ENCODE peak calls at places on chromosomes 16 and 17, in ten cellular contexts. E, F, V, N, W, X, H, A, P and D are unnamed samples. For H3K27me3, the result is how much of the 10 kb centered on the place peaks cover.

GRCh38 chr16:54054237-54054780 is 232.3 kb downstream of the IRX3 start:
- DNase-seq in A (no peak), F (no peak), E (no peak), H (no peak), V (no peak), P (no peak), X (no peak), N (no peak), W (no peak), D (no peak)

GRCh38 chr16:23640669-23640958 is 496 bp downstream of the PALB2 start:
- DNase-seq in P (no peak), F (no peak), X (no peak), V (no peak), H (no peak), W (no peak), E (peak), A (no peak), N (no peak), D (no peak)

GRCh38 chr17:66177048-66177447 is 14.9 kb downstream of the CEP112 start:
- DNase-seq in E (no peak), N (no peak), W (no peak), H (no peak), X (no peak), A (no peak), V (no peak), P (no peak), F (no peak), D (no peak)

GRCh38 chr17:60392845-60393702 is 1.1 kb upstream of the USP32 start:
- DNase-seq in V (peak), W (no peak), N (peak), E (peak), F (peak), X (no peak), H (peak), A (no peak), P (peak), D (no peak)

GRCh38 chr17:79072544-79072943 is 2.1 kb upstream of the ENGASE start:
- DNase-seq in F (no peak), W (no peak), H (no peak), E (no peak), N (no peak), V (peak), P (no peak), A (no peak), X (no peak), D (no peak)

GRCh38 chr16:79587897-79588296 is 12.6 kb downstream of the MAF start:
- DNase-seq in P (no peak), X (no peak), A (no peak), H (no peak), N (no peak), F (no peak), V (no peak), E (no peak), W (no peak), D (no peak)

GRCh38 chr16:85656351-85657266 is 32.1 kb downstream of the GINS2 start:
- DNase-seq in F (no peak), E (no peak), W (no peak), P (no peak), A (no peak), N (no peak), H (no peak), V (no peak), X (no peak), D (no peak)

GRCh38 chr17:80785477-80786178 is 206.0 kb upstream of the CHMP6 start:
- DNase-seq in F (peak), A (no peak), E (no peak), P (no peak), W (no peak), V (peak), N (peak), X (no peak), H (no peak), D (no peak)

GRCh38 chr16:12992066-12992465 is 90.7 kb downstream of the SHISA9 start:
- DNase-seq in F (no peak), N (no peak), V (no peak), P (no peak), H (no peak), E (no peak), X (no peak), A (no peak), W (no peak), D (no peak)

DNA sequence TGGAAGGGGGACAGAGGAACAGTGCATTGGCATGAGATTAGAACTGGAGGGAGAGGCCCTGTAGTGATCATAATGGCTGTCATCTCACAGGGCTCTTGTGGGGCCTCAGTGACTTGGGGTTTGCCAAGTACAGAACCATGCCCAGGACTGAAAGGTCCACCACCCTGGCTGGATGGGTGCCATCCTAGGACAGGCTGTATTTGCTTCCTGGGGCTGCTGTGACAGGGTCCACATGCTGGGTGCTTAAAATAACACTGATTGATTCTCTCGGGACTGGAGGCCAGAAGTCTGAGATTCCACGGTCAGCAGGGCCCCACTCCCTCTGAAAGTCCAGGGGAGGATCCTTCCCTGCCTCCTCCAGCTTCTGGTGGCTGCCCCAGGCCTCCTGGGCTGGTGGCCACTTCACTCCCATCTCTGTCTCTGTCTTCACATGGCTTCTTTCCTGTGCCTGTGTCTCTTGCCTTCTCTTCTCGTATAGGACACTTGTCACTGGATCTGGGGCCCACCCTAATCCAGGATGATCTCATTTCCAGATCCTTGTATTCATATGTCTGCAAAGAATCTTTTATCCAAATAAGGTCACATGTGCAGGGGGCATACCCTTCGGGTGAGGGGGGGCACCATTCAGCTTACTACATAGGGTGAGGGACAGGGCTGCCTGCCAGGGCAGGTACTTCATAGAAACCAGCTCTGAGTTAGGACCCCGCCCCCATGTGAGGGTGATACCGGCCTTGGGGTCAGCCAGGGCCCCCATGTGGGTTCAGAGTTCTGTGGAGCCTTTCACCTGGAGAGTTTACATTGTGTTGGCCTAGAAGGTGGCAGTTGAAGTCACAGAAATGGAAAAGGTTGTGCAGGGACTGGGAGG is 52.6 kb downstream of the USP22 start:
- DNase-seq in X (no peak), F (peak), N (no peak), P (no peak), H (no peak), W (no peak), E (no peak), V (peak), A (no peak), D (no peak)
- H3K4me3 ChIP-seq in X (no peak), F (no peak), N (no peak), P (no peak), H (no peak), W (no peak), E (no peak), V (no peak), A (no peak), D (no peak)

DNA sequence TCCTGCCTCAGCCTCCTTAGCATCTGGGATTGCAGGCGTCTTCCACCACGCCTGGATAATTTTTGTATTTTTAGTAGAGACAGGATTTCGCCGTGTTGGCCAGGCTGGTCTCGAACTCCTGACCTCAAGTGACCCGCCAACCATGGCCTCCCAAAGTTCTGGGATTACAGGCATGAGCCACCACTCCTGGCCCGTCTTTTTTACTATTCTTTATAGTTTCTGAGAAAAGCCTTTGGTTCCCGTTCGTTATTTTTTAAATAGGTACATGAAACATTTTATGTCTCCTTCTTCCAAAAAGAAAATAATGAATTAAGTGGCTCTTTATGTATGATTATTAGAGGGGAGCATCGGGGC is 570 bp upstream of the BCO1 start:
- DNase-seq in A (no peak), E (no peak), P (no peak), X (no peak), W (no peak), V (no peak), F (no peak), H (no peak), N (no peak), D (no peak)
- H3K27me3 ChIP-seq in A (under half), E (under half), P (under half), X (under half), W (under half), V (under half), F (under half), H (under half), N (under half), D (under half)

GRCh38 chr17:12193336-12193735 is 172.7 kb downstream of the MAP2K4 start:
- DNase-seq in A (no peak), F (no peak), E (no peak), N (no peak), H (no peak), V (no peak), X (no peak), W (no peak), P (no peak), D (no peak)

GRCh38 chr17:12201294-12201693 is 180.6 kb downstream of the MAP2K4 start:
- DNase-seq in A (no peak), W (no peak), X (no peak), H (no peak), V (no peak), E (no peak), P (no peak), N (no peak), F (no peak), D (no peak)

GRCh38 chr17:12195418-12195817 is 174.7 kb downstream of the MAP2K4 start:
- DNase-seq in F (no peak), H (no peak), X (no peak), P (no peak), W (no peak), E (no peak), V (no peak), N (no peak), A (no peak), D (no peak)
- TF ChIP-seq CTCF in F (no peak), H (no peak), X (no peak), P (no peak), W (no peak), E (no peak), V (no peak), N (no peak), A (no peak), D (no peak)

GRCh38 chr16:88804552-88805339 is 1.2 kb downstream of the CDT1 start:
- DNase-seq in X (no peak), E (peak), A (no peak), H (peak), P (no peak), W (no peak), N (no peak), F (no peak), V (peak), D (no peak)

GRCh38 chr16:88803264-88803987 is at the start of gene CDT1:
- DNase-seq in H (peak), A (no peak), V (peak), P (peak), E (peak), X (peak), N (peak), F (peak), W (no peak), D (no peak)

GRCh38 chr16:88805340-88805715 is 1.7 kb downstream of the CDT1 start:
- DNase-seq in A (no peak), F (no peak), W (no peak), H (no peak), V (peak), N (no peak), E (no peak), X (no peak), P (no peak), D (no peak)

GRCh38 chr16:88805887-88806393 is 2.4 kb downstream of the CDT1 start:
- DNase-seq in E (no peak), F (no peak), N (no peak), V (peak), X (no peak), A (no peak), P (no peak), H (no peak), W (no peak), D (no peak)

DNA sequence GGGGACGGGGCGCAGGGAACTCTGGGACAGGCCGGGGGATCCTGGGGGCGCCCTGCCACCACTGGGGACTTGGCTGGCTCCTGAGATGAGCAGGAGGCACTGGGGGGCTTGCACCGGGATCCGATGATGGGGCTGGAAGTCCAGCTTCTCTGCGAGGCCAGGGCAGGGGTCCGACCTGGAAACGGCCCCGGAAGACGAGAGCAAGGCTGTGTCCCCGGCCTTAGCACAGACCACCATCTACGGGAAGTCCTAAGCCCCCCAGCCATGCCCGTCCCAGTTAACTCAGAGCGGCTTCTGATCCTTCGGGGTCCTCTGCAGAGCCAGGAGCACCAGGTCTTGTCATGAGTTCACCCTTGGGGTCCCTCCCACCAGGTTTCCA is 573 bp downstream of the CDT1 start:
- DNase-seq in V (no peak), F (no peak), E (no peak), X (peak), W (no peak), H (no peak), N (no peak), A (no peak), P (no peak), D (no peak)
- H3K4me3 ChIP-seq in V (no peak), F (peak), E (peak), X (peak), W (peak), H (peak), N (no peak), A (peak), P (no peak), D (peak)

GRCh38 chr16:2835638-2836493 is 5.8 kb downstream of the ZG16B start:
- DNase-seq in H (no peak), A (peak), X (no peak), F (peak), P (peak), V (peak), W (peak), N (peak), E (peak), D (peak)

GRCh38 chr16:2839650-2840450 is 9.7 kb downstream of the ZG16B start:
- DNase-seq in A (no peak), E (no peak), V (peak), F (no peak), W (no peak), P (no peak), X (no peak), H (no peak), N (no peak), D (no peak)

GRCh38 chr16:2834968-2835367 is 4.9 kb downstream of the ZG16B start:
- DNase-seq in A (no peak), H (no peak), W (no peak), N (no peak), X (no peak), E (no peak), P (no peak), F (no peak), V (no peak), D (no peak)

GRCh38 chr16:2838928-2839327 is 8.8 kb downstream of the ZG16B start:
- DNase-seq in A (no peak), W (no peak), V (peak), N (peak), P (peak), E (peak), X (peak), H (peak), F (peak), D (peak)

DNA sequence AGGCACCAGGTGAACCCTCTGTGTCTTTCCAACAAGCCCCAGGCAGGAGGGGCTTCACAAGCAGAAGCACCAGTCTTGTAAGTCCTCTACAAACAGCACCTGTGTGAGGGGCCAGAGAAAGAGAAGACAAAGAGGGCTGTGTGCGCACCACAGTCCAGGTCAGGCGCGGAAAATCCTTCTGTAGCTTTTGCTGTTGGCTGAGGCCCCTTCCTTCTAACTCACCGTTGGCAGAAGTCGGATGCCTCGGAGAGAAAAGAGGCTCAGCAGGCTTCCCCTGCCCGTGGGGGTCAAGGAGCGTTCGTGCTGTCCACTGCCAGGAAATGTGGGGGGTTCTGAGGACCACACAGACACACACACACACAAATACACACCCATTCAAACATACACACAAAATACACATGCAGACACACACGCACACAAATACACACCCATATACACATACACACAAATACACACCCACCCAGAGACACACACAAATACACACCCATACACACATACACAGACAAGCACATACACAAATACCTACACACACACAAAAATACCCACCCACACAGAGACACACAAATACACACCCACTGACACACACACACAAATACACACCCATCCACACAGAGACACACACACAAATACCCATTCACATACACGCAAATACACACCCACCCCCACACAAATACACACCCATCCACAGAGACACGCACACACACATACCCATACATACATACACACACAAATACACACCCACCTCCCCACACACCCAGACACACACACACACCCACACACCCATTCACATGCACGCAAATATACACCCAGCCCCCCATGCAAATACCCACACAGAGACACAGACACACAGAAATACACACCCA is 6.8 kb downstream of the ZG16B start:
- DNase-seq in V (peak), A (no peak), E (no peak), F (no peak), P (no peak), W (no peak), N (no peak), X (no peak), H (no peak), D (no peak)
- H3K27me3 ChIP-seq in V (under half), A (under half), E (under half), F (under half), P (under half), W (under half), N (under half), X (under half), H (under half), D (under half)

DNA sequence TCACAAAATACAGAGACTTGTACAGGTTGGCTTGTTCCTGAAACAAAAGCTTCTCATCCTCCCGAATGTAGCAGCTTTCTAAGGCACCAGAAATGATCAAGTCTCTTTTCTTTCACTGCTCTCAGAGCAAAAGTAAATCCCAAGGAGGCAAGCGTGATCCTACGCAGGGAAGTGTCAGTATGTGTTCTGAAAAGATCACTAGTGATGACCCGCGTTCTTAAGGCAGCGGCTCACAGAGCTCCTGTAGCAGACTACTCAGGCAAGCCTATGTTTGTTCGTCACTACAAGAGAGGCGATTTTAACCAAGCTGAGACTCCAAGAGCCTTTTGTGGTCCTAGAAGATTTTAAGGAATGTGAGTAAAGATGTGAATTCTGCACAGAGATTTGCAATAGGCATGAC is 34.5 kb downstream of the WIPI1 start:
- DNase-seq in F (no peak), N (no peak), W (no peak), E (no peak), X (no peak), P (no peak), V (no peak), H (no peak), A (no peak), D (no peak)
- TF ChIP-seq CTCF in F (no peak), N (no peak), W (no peak), E (no peak), X (no peak), P (no peak), V (no peak), H (no peak), A (no peak), D (no peak)

GRCh38 chr17:27937026-27937546 is 43.9 kb upstream of the LYRM9 start:
- DNase-seq in X (no peak), H (no peak), N (no peak), P (no peak), W (no peak), V (no peak), E (no peak), A (no peak), F (no peak), D (no peak)
- H3K4me3 ChIP-seq in X (no peak), H (no peak), N (no peak), P (no peak), W (no peak), V (no peak), E (no peak), A (no peak), F (no peak), D (no peak)

GRCh38 chr16:71933017-71933416 is 37.7 kb downstream of the IST1 start:
- DNase-seq in E (no peak), N (no peak), F (no peak), H (no peak), W (no peak), P (no peak), V (no peak), X (no peak), A (no peak), D (no peak)

GRCh38 chr16:71933913-71934696 is 38.8 kb downstream of the IST1 start:
- DNase-seq in E (no peak), A (no peak), P (no peak), F (no peak), X (no peak), W (no peak), N (no peak), V (no peak), H (no peak), D (peak)

GRCh38 chr16:71943887-71944286 is 48.6 kb downstream of the IST1 start:
- DNase-seq in N (no peak), W (no peak), F (peak), A (no peak), H (no peak), V (no peak), X (no peak), E (no peak), P (no peak), D (no peak)

GRCh38 chr16:71937868-71938510 is 42.7 kb downstream of the IST1 start:
- DNase-seq in H (no peak), W (no peak), N (no peak), F (no peak), E (no peak), V (no peak), X (no peak), A (no peak), P (no peak), D (no peak)
- H3K27me3 ChIP-seq in H (under half), W (under half), N (under half), F (under half), E (under half), V (under half), X (under half), A (under half), P (under half), D (under half)